ENCODE peak calls at places on chromosomes 5 and 9, in four cellular contexts. G, X, N and A are unnamed samples.

GRCh38 chr9:35923927-35924763 is 14.9 kb downstream of the SPAAR start:
- DNase-seq in G (no peak), X (no peak), N (peak; percentile 72), A (no peak)

GRCh38 chr9:124812401-124813016 is 35.6 kb downstream of the OLFML2A start:
- DNase-seq in G (no peak), X (no peak), N (peak; percentile 47), A (peak; percentile 47)

GRCh38 chr9:14314424-14314928 is 535 bp upstream of the NFIB start:
- DNase-seq in G (no peak), X (peak; percentile 52), N (no peak), A (peak; percentile 37)

GRCh38 chr9:18708429-18708828 is 234.5 kb downstream of the ADAMTSL1 start:
- DNase-seq in G (no peak), X (no peak), N (no peak), A (no peak)

GRCh38 chr9:132350861-132351315 is 3.9 kb downstream of the SETX start:
- DNase-seq in G (no peak), X (no peak), N (peak; percentile 62), A (peak; percentile 71)

GRCh38 chr9:99962685-99963261 is 56.3 kb downstream of the STX17 start:
- DNase-seq in G (no peak), X (no peak), N (no peak), A (no peak)

GRCh38 chr9:71249729-71250317 is 128.4 kb upstream of the TRPM3 start:
- DNase-seq in G (no peak), X (peak; percentile 22), N (no peak), A (peak; percentile 27)

GRCh38 chr9:113589890-113590289 is 126.4 kb downstream of the RGS3 start:
- DNase-seq in G (no peak), X (no peak), N (no peak), A (no peak)

GRCh38 chr5:4584982-4585381 is 555.1 kb upstream of the ADAMTS16 start:
- DNase-seq in G (no peak), X (no peak), N (no peak), A (no peak)

GRCh38 chr5:96321371-96321770 is 111.7 kb downstream of the PCSK1 start:
- DNase-seq in G (no peak), X (no peak), N (no peak), A (no peak)

DNA sequence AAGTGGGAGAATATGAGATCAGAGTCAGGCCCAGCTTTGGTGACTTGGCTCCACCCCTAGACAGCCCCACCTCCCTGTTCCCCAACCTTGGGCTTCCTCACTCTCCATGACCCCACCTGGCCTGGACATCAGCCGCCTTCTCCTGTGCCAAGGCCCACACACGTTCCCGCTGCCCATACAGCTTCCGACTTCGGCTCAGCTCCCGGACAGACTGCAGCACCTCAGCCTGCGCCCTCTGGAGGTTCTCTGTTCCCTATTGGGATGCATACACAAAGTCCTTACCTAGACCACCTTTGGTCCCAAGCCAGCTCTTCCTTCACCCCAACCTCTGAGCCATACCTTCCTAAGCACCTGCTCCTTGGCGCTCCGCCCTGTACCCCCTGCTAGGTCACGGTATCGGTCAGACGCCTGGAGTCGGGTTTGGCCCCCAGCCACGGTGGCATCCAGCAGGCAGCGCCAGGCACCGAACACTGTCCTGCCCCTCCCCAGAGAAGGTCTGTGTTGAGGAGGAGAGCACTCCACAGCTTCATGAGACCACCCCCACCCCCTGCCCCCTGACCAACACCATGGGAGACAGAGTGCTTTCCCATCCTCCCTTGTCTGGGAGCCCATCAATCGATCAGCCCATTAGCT is 2.0 kb downstream of the FCHSD1 start:
- DNase-seq in G (no peak), X (no peak), N (no peak), A (no peak)
- TF ChIP-seq CTCF in G (no peak), X (no peak), N (no peak), A (no peak)

DNA sequence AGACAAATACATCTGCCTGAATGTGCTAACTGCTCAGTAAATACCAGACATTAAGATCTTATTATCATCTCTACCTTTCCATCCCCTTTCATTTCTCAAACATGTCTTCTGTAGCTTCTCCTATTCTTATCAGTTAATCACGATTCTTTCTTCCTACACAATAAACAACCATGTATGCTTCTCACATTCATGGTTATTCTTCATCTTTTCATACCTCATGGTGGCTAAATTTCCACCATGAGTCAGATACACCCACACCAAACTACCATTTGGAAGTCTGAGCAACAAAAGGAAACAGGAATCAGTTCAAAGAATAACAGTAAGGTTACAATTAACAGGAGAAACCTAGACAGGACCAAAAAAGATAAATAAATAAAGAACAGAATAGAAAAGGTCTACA is 7.7 kb downstream of the ZNF622 start:
- DNase-seq in G (no peak), X (no peak), N (no peak), A (no peak)
- TF ChIP-seq CTCF in G (no peak), X (no peak), N (no peak), A (no peak)

GRCh38 chr9:109013678-109014145 is 413 bp upstream of the CTNNAL1 start:
- DNase-seq in G (no peak), X (no peak), N (no peak), A (no peak)

GRCh38 chr9:109014267-109015025 is 1.1 kb upstream of the CTNNAL1 start:
- DNase-seq in G (no peak), X (no peak), N (peak; percentile 4), A (no peak)

GRCh38 chr9:109012876-109013677 is at the start of gene CTNNAL1:
- DNase-seq in G (peak; percentile 84), X (peak; percentile 96), N (peak; percentile 90), A (peak; percentile 96)

GRCh38 chr9:109010676-109011655 is 2.3 kb downstream of the CTNNAL1 start:
- DNase-seq in G (peak; percentile 44), X (no peak), N (peak; percentile 89), A (peak; percentile 58)

GRCh38 chr9:109012009-109012875 is 1.1 kb downstream of the CTNNAL1 start:
- DNase-seq in G (peak; percentile 10), X (peak; percentile 42), N (peak; percentile 68), A (peak; percentile 57)
- TF ChIP-seq CTCF in G (no peak), X (no peak), N (no peak), A (no peak)

GRCh38 chr5:73638344-73639095 is 12.5 kb downstream of the ARHGEF28 start:
- DNase-seq in G (no peak), X (no peak), N (no peak), A (no peak)
- TF ChIP-seq CTCF in G (no peak), X (no peak), N (no peak), A (no peak)

DNA sequence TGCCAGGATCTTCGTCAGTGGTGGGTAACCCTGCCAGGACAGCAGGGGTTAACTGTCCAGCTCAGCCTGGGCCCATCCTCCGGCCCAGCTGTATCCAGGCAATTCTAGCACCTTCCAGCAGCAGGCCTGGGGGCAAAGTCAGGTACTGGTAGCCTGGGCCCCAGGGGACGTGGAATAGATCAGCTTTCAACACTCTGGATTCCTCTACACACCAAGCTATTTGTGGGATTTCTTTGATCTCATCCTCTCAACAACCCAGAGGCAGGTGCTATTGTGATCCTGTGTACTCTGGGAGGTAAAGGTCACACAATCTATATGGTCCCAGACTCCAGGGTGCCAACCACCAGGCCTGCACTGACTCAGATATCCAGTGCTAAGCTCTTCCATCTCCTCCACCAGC is 8.7 kb upstream of the SPOUT1 start:
- DNase-seq in G (no peak), X (no peak), N (no peak), A (no peak)
- TF ChIP-seq CTCF in G (no peak), X (no peak), N (no peak), A (no peak)

GRCh38 chr5:54679686-54680085 is 162.1 kb downstream of the SNX18 start:
- DNase-seq in G (no peak), X (no peak), N (no peak), A (no peak)
- TF ChIP-seq CTCF in G (no peak), X (no peak), N (no peak), A (no peak)

GRCh38 chr9:110112792-110113191 is 95.2 kb downstream of the C9orf152 start:
- DNase-seq in G (no peak), X (no peak), N (no peak), A (no peak)

GRCh38 chr9:110109331-110110110 is 98.4 kb downstream of the C9orf152 start:
- DNase-seq in G (no peak), X (no peak), N (no peak), A (no peak)

GRCh38 chr9:110111868-110112267 is 96.1 kb downstream of the C9orf152 start:
- DNase-seq in G (no peak), X (no peak), N (no peak), A (no peak)

GRCh38 chr9:110106698-110107097 is 101.3 kb downstream of the C9orf152 start:
- DNase-seq in G (no peak), X (no peak), N (no peak), A (no peak)

DNA sequence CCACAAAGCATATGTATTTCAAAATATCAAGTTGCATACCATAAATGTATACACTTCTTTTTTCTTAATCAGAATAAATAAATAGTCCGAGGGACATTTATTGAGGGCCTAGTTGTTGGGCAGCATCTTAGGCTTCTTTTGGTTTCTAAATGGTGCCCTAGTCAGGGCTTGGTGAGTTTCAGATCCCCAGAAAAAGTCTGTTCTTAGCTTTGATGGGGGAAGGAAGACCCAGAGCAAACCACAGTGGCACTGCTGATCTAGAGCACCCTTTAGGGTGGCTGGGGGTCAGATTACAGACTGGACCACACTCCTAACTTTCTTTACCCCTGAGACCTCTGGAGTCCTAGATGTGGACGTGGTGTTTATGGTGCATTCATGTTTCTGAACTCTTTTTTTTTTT is 97.8 kb downstream of the C9orf152 start:
- DNase-seq in G (no peak), X (no peak), N (no peak), A (peak; percentile 31)
- TF ChIP-seq CTCF in G (no peak), X (no peak), N (no peak), A (no peak)